ENCODE peak calls at places on chromosomes 13 and 19, in ten cellular contexts. One of them, this sample, is unnamed.

GRCh38 chr19:42553292-42554045 is 25.2 kb upstream of the CEACAM1 start:
- DNase-seq in HTR-8/SVneo: peak; percentile 76
- DNase-seq in GM04503: peak; percentile 67
- DNase-seq in NCI-H1105: no peak
- DNase-seq in activated T-helper 1 cell treated with Interleukin-2 at 50 U/mL for 16 hours: no peak
- DNase-seq in WTC11: no peak
- DNase-seq in cardiac fibroblast: peak; percentile 56
- DNase-seq in effector memory CD8-positive, alpha-beta T cell: no peak
- DNase-seq in activated T-helper 9 cell treated with anti-CD3 and anti-CD28 coated beads, Interleukin-2, amount 50 U/mL, for 16 hours: no peak
- DNase-seq in CD4-positive, CD25-positive, alpha-beta regulatory T cell: no peak
- DNase-seq in this sample: no peak

GRCh38 chr19:18023596-18024212 is 15.7 kb downstream of the ARRDC2 start:
- DNase-seq in HTR-8/SVneo: no peak
- DNase-seq in NCI-H1105: no peak
- DNase-seq in activated T-helper 9 cell treated with anti-CD3 and anti-CD28 coated beads, Interleukin-2, amount 50 U/mL, for 16 hours: peak; percentile 51
- DNase-seq in GM04503: no peak
- DNase-seq in effector memory CD8-positive, alpha-beta T cell: peak; percentile 21
- DNase-seq in CD4-positive, CD25-positive, alpha-beta regulatory T cell: peak; percentile 62
- DNase-seq in cardiac fibroblast: peak; percentile 96
- DNase-seq in activated T-helper 1 cell treated with Interleukin-2 at 50 U/mL for 16 hours: peak; percentile 65
- DNase-seq in WTC11: no peak
- DNase-seq in this sample: peak; percentile 88

GRCh38 chr13:37109080-37109678 is 3.7 kb upstream of the CSNK1A1L start:
- DNase-seq in WTC11: no peak
- DNase-seq in GM04503: peak; percentile 13
- DNase-seq in activated T-helper 1 cell treated with Interleukin-2 at 50 U/mL for 16 hours: no peak
- DNase-seq in NCI-H1105: no peak
- DNase-seq in effector memory CD8-positive, alpha-beta T cell: no peak
- DNase-seq in activated T-helper 9 cell treated with anti-CD3 and anti-CD28 coated beads, Interleukin-2, amount 50 U/mL, for 16 hours: no peak
- DNase-seq in HTR-8/SVneo: peak; percentile 12
- DNase-seq in cardiac fibroblast: peak; percentile 73
- DNase-seq in CD4-positive, CD25-positive, alpha-beta regulatory T cell: no peak
- DNase-seq in this sample: peak; percentile 39

GRCh38 chr13:112733661-112734379 is 44.0 kb downstream of the ATP11A start:
- DNase-seq in cardiac fibroblast: no peak
- DNase-seq in NCI-H1105: peak; percentile 17
- DNase-seq in activated T-helper 9 cell treated with anti-CD3 and anti-CD28 coated beads, Interleukin-2, amount 50 U/mL, for 16 hours: no peak
- DNase-seq in CD4-positive, CD25-positive, alpha-beta regulatory T cell: no peak
- DNase-seq in GM04503: no peak
- DNase-seq in effector memory CD8-positive, alpha-beta T cell: no peak
- DNase-seq in WTC11: peak; percentile 77
- DNase-seq in activated T-helper 1 cell treated with Interleukin-2 at 50 U/mL for 16 hours: no peak
- DNase-seq in HTR-8/SVneo: no peak
- DNase-seq in this sample: no peak

GRCh38 chr13:25253702-25254101 is 33.6 kb downstream of the MTMR6 start:
- DNase-seq in HTR-8/SVneo: no peak
- DNase-seq in activated T-helper 9 cell treated with anti-CD3 and anti-CD28 coated beads, Interleukin-2, amount 50 U/mL, for 16 hours: no peak
- DNase-seq in CD4-positive, CD25-positive, alpha-beta regulatory T cell: no peak
- DNase-seq in cardiac fibroblast: peak; percentile 6
- DNase-seq in activated T-helper 1 cell treated with Interleukin-2 at 50 U/mL for 16 hours: no peak
- DNase-seq in effector memory CD8-positive, alpha-beta T cell: no peak
- DNase-seq in GM04503: no peak
- DNase-seq in WTC11: no peak
- DNase-seq in NCI-H1105: no peak
- DNase-seq in this sample: no peak

GRCh38 chr19:2495651-2496316 is 19.9 kb downstream of the GADD45B start:
- DNase-seq in activated T-helper 1 cell treated with Interleukin-2 at 50 U/mL for 16 hours: no peak
- DNase-seq in GM04503: no peak
- DNase-seq in activated T-helper 9 cell treated with anti-CD3 and anti-CD28 coated beads, Interleukin-2, amount 50 U/mL, for 16 hours: no peak
- DNase-seq in HTR-8/SVneo: no peak
- DNase-seq in cardiac fibroblast: peak; percentile 71
- DNase-seq in effector memory CD8-positive, alpha-beta T cell: no peak
- DNase-seq in WTC11: no peak
- DNase-seq in CD4-positive, CD25-positive, alpha-beta regulatory T cell: no peak
- DNase-seq in NCI-H1105: no peak
- DNase-seq in this sample: no peak

GRCh38 chr13:24997367-24997967 is 98.5 kb upstream of the PABPC3 start:
- DNase-seq in activated T-helper 9 cell treated with anti-CD3 and anti-CD28 coated beads, Interleukin-2, amount 50 U/mL, for 16 hours: no peak
- DNase-seq in cardiac fibroblast: peak; percentile 45
- DNase-seq in HTR-8/SVneo: peak; percentile 8
- DNase-seq in effector memory CD8-positive, alpha-beta T cell: no peak
- DNase-seq in activated T-helper 1 cell treated with Interleukin-2 at 50 U/mL for 16 hours: no peak
- DNase-seq in GM04503: no peak
- DNase-seq in NCI-H1105: no peak
- DNase-seq in WTC11: no peak
- DNase-seq in CD4-positive, CD25-positive, alpha-beta regulatory T cell: no peak
- DNase-seq in this sample: peak; percentile 54

GRCh38 chr19:27775395-27775794 is 1437.6 kb downstream of the UQCRFS1 start:
- DNase-seq in activated T-helper 9 cell treated with anti-CD3 and anti-CD28 coated beads, Interleukin-2, amount 50 U/mL, for 16 hours: no peak
- DNase-seq in HTR-8/SVneo: no peak
- DNase-seq in WTC11: no peak
- DNase-seq in cardiac fibroblast: no peak
- DNase-seq in CD4-positive, CD25-positive, alpha-beta regulatory T cell: no peak
- DNase-seq in effector memory CD8-positive, alpha-beta T cell: no peak
- DNase-seq in NCI-H1105: no peak
- DNase-seq in activated T-helper 1 cell treated with Interleukin-2 at 50 U/mL for 16 hours: no peak
- DNase-seq in GM04503: no peak
- DNase-seq in this sample: no peak

GRCh38 chr13:113664751-113665581 is 2.1 kb upstream of the GRK1 start:
- DNase-seq in effector memory CD8-positive, alpha-beta T cell: no peak
- DNase-seq in WTC11: peak; percentile 8
- DNase-seq in CD4-positive, CD25-positive, alpha-beta regulatory T cell: no peak
- DNase-seq in activated T-helper 1 cell treated with Interleukin-2 at 50 U/mL for 16 hours: no peak
- DNase-seq in NCI-H1105: no peak
- DNase-seq in activated T-helper 9 cell treated with anti-CD3 and anti-CD28 coated beads, Interleukin-2, amount 50 U/mL, for 16 hours: no peak
- DNase-seq in GM04503: no peak
- DNase-seq in cardiac fibroblast: no peak
- DNase-seq in HTR-8/SVneo: no peak
- DNase-seq in this sample: no peak

GRCh38 chr19:14519860-14520407 is 1.7 kb upstream of the DNAJB1 start:
- DNase-seq in activated T-helper 1 cell treated with Interleukin-2 at 50 U/mL for 16 hours: no peak
- DNase-seq in WTC11: no peak
- DNase-seq in cardiac fibroblast: peak; percentile 84
- DNase-seq in GM04503: no peak
- DNase-seq in NCI-H1105: no peak
- DNase-seq in effector memory CD8-positive, alpha-beta T cell: no peak
- DNase-seq in CD4-positive, CD25-positive, alpha-beta regulatory T cell: no peak
- DNase-seq in HTR-8/SVneo: no peak
- DNase-seq in activated T-helper 9 cell treated with anti-CD3 and anti-CD28 coated beads, Interleukin-2, amount 50 U/mL, for 16 hours: no peak
- DNase-seq in this sample: peak; percentile 99

GRCh38 chr19:48698046-48698445 is 2.3 kb downstream of the FUT2 start:
- DNase-seq in HTR-8/SVneo: no peak
- DNase-seq in CD4-positive, CD25-positive, alpha-beta regulatory T cell: no peak
- DNase-seq in NCI-H1105: no peak
- DNase-seq in activated T-helper 1 cell treated with Interleukin-2 at 50 U/mL for 16 hours: no peak
- DNase-seq in effector memory CD8-positive, alpha-beta T cell: no peak
- DNase-seq in WTC11: no peak
- DNase-seq in cardiac fibroblast: peak; percentile 82
- DNase-seq in activated T-helper 9 cell treated with anti-CD3 and anti-CD28 coated beads, Interleukin-2, amount 50 U/mL, for 16 hours: no peak
- DNase-seq in GM04503: peak; percentile 39
- DNase-seq in this sample: no peak

GRCh38 chr19:5692785-5693194 is 2.7 kb downstream of the RPL36 start:
- DNase-seq in cardiac fibroblast: no peak
- DNase-seq in NCI-H1105: no peak
- DNase-seq in activated T-helper 1 cell treated with Interleukin-2 at 50 U/mL for 16 hours: no peak
- DNase-seq in GM04503: no peak
- DNase-seq in CD4-positive, CD25-positive, alpha-beta regulatory T cell: no peak
- DNase-seq in activated T-helper 9 cell treated with anti-CD3 and anti-CD28 coated beads, Interleukin-2, amount 50 U/mL, for 16 hours: no peak
- DNase-seq in WTC11: no peak
- DNase-seq in effector memory CD8-positive, alpha-beta T cell: no peak
- DNase-seq in HTR-8/SVneo: no peak
- DNase-seq in this sample: no peak

GRCh38 chr13:111486331-111486730 is 165.9 kb downstream of the TEX29 start:
- DNase-seq in activated T-helper 1 cell treated with Interleukin-2 at 50 U/mL for 16 hours: no peak
- DNase-seq in GM04503: no peak
- DNase-seq in activated T-helper 9 cell treated with anti-CD3 and anti-CD28 coated beads, Interleukin-2, amount 50 U/mL, for 16 hours: no peak
- DNase-seq in WTC11: no peak
- DNase-seq in CD4-positive, CD25-positive, alpha-beta regulatory T cell: no peak
- DNase-seq in NCI-H1105: no peak
- DNase-seq in effector memory CD8-positive, alpha-beta T cell: no peak
- DNase-seq in cardiac fibroblast: no peak
- DNase-seq in HTR-8/SVneo: no peak
- DNase-seq in this sample: no peak

GRCh38 chr13:50456111-50456510 is 387.4 kb downstream of the DLEU7 start:
- DNase-seq in activated T-helper 1 cell treated with Interleukin-2 at 50 U/mL for 16 hours: no peak
- DNase-seq in GM04503: no peak
- DNase-seq in activated T-helper 9 cell treated with anti-CD3 and anti-CD28 coated beads, Interleukin-2, amount 50 U/mL, for 16 hours: no peak
- DNase-seq in WTC11: no peak
- DNase-seq in HTR-8/SVneo: no peak
- DNase-seq in cardiac fibroblast: no peak
- DNase-seq in effector memory CD8-positive, alpha-beta T cell: no peak
- DNase-seq in CD4-positive, CD25-positive, alpha-beta regulatory T cell: no peak
- DNase-seq in NCI-H1105: no peak
- DNase-seq in this sample: no peak

GRCh38 chr19:9128171-9128570 is 1.4 kb upstream of the OR7G3 start:
- DNase-seq in CD4-positive, CD25-positive, alpha-beta regulatory T cell: no peak
- DNase-seq in activated T-helper 1 cell treated with Interleukin-2 at 50 U/mL for 16 hours: no peak
- DNase-seq in NCI-H1105: no peak
- DNase-seq in activated T-helper 9 cell treated with anti-CD3 and anti-CD28 coated beads, Interleukin-2, amount 50 U/mL, for 16 hours: no peak
- DNase-seq in WTC11: no peak
- DNase-seq in effector memory CD8-positive, alpha-beta T cell: no peak
- DNase-seq in HTR-8/SVneo: peak; percentile 72
- DNase-seq in cardiac fibroblast: peak; percentile 66
- DNase-seq in GM04503: no peak
- DNase-seq in this sample: no peak

GRCh38 chr19:1651548-1652394 is 644 bp downstream of the TCF3 start:
- DNase-seq in WTC11: no peak
- DNase-seq in HTR-8/SVneo: no peak
- DNase-seq in CD4-positive, CD25-positive, alpha-beta regulatory T cell: peak; percentile 28
- DNase-seq in GM04503: no peak
- DNase-seq in activated T-helper 1 cell treated with Interleukin-2 at 50 U/mL for 16 hours: peak; percentile 30
- DNase-seq in cardiac fibroblast: peak; percentile 42
- DNase-seq in activated T-helper 9 cell treated with anti-CD3 and anti-CD28 coated beads, Interleukin-2, amount 50 U/mL, for 16 hours: peak; percentile 26
- DNase-seq in effector memory CD8-positive, alpha-beta T cell: peak; percentile 38
- DNase-seq in NCI-H1105: no peak
- DNase-seq in this sample: no peak

GRCh38 chr13:111485491-111486250 is 165.2 kb downstream of the TEX29 start:
- DNase-seq in WTC11: no peak
- DNase-seq in GM04503: no peak
- DNase-seq in CD4-positive, CD25-positive, alpha-beta regulatory T cell: no peak
- DNase-seq in HTR-8/SVneo: no peak
- DNase-seq in NCI-H1105: no peak
- DNase-seq in activated T-helper 9 cell treated with anti-CD3 and anti-CD28 coated beads, Interleukin-2, amount 50 U/mL, for 16 hours: no peak
- DNase-seq in activated T-helper 1 cell treated with Interleukin-2 at 50 U/mL for 16 hours: no peak
- DNase-seq in effector memory CD8-positive, alpha-beta T cell: no peak
- DNase-seq in cardiac fibroblast: no peak
- DNase-seq in this sample: no peak

GRCh38 chr13:100633461-100633860 is 41.1 kb downstream of the TMTC4 start:
- DNase-seq in NCI-H1105: no peak
- DNase-seq in activated T-helper 1 cell treated with Interleukin-2 at 50 U/mL for 16 hours: no peak
- DNase-seq in effector memory CD8-positive, alpha-beta T cell: no peak
- DNase-seq in activated T-helper 9 cell treated with anti-CD3 and anti-CD28 coated beads, Interleukin-2, amount 50 U/mL, for 16 hours: no peak
- DNase-seq in WTC11: no peak
- DNase-seq in HTR-8/SVneo: no peak
- DNase-seq in CD4-positive, CD25-positive, alpha-beta regulatory T cell: no peak
- DNase-seq in GM04503: peak; percentile 88
- DNase-seq in cardiac fibroblast: peak; percentile 70
- DNase-seq in this sample: no peak

This sample was measured in foreskin melanocyte.